ENCODE peak calls at places on chromosomes 6 and 20, in nine cellular contexts. Q is CD4-positive, alpha-beta T cell; X is nephron progenitor cell; A is IMR-90; P is cardiac muscle cell; L is AG10803; F is left lung; O is astrocyte of the spinal cord; V is PC-9. B is an unnamed sample.

GRCh38 chr20:10611357-10611756 is 62.4 kb downstream of the JAG1 start:
- DNase-seq in X (peak), O (peak), F (no peak), Q (no peak), P (peak), L (peak), A (peak), V (no peak), B (peak)

GRCh38 chr20:16810216-16810615 is 62.1 kb downstream of the OTOR start:
- DNase-seq in X (no peak), P (no peak), O (no peak), L (peak), F (no peak), V (peak), Q (no peak), A (no peak), B (no peak)

GRCh38 chr20:24018796-24019195 is 30.2 kb upstream of the GGTLC1 start:
- DNase-seq in X (no peak), P (no peak), V (peak), Q (no peak), O (no peak), F (no peak), A (no peak), L (no peak), B (no peak)

GRCh38 chr20:50285376-50286173 is 94.9 kb downstream of the CEBPB start:
- DNase-seq in A (peak), X (no peak), Q (no peak), L (peak), O (peak), F (peak), V (peak), P (peak), B (peak)

GRCh38 chr6:105317607-105318533 is 85.0 kb downstream of the PREP start:
- DNase-seq in Q (no peak), A (no peak), F (no peak), V (peak), L (no peak), P (no peak), X (no peak), O (no peak), B (no peak)

GRCh38 chr6:45640081-45640491 is 262.4 kb upstream of the SUPT3H start:
- DNase-seq in V (peak), P (peak), Q (no peak), O (peak), L (peak), X (no peak), A (peak), F (no peak), B (peak)

GRCh38 chr6:169940554-169941290 is 189.3 kb downstream of the ERMARD start:
- DNase-seq in P (no peak), F (no peak), L (no peak), X (peak), V (no peak), O (no peak), A (no peak), Q (no peak), B (peak)

GRCh38 chr6:57262491-57262890 is 40.4 kb upstream of the RAB23 start:
- DNase-seq in O (no peak), F (no peak), X (no peak), P (no peak), V (no peak), Q (no peak), L (peak), A (no peak), B (peak)

GRCh38 chr6:46735720-46736031 is 501 bp upstream of the PLA2G7 start:
- DNase-seq in P (no peak), X (no peak), A (no peak), V (no peak), O (no peak), F (no peak), Q (no peak), L (no peak), B (no peak)

GRCh38 chr6:84255641-84256040 is 28.2 kb upstream of the CEP162 start:
- DNase-seq in X (no peak), Q (no peak), P (no peak), O (no peak), A (no peak), F (no peak), V (no peak), L (no peak), B (no peak)

GRCh38 chr20:8148501-8148900 is 16.4 kb downstream of the PLCB1 start:
- DNase-seq in V (no peak), F (no peak), X (no peak), L (no peak), Q (no peak), A (peak), O (no peak), P (no peak), B (no peak)

GRCh38 chr6:111741177-111741952 is 131.9 kb downstream of the FYN start:
- DNase-seq in L (no peak), Q (no peak), P (no peak), V (no peak), F (no peak), X (no peak), A (no peak), O (no peak), B (no peak)

GRCh38 chr6:39425346-39426056 is 103.0 kb upstream of the KCNK16 start:
- DNase-seq in F (no peak), Q (no peak), L (no peak), O (no peak), P (peak), X (no peak), V (no peak), A (no peak), B (no peak)

GRCh38 chr6:57256541-57256940 is 34.4 kb upstream of the RAB23 start:
- DNase-seq in X (no peak), P (peak), F (no peak), Q (no peak), L (no peak), V (no peak), O (peak), A (peak), B (peak)

GRCh38 chr6:100599088-100599770 is 134.5 kb upstream of the SIM1 start:
- DNase-seq in L (no peak), A (no peak), O (no peak), F (no peak), P (no peak), V (no peak), X (no peak), Q (no peak), B (no peak)

GRCh38 chr20:46708172-46708860 is 1.1 kb upstream of the SLC2A10 start:
- DNase-seq in O (no peak), A (no peak), P (no peak), X (no peak), F (no peak), Q (no peak), V (peak), L (no peak), B (no peak)
- TF ChIP-seq CTCF in O (peak), A (no peak), P (peak), X (peak), F (no peak), Q (no peak), V (no peak), L (peak), B (no peak)

GRCh38 chr20:63284544-63284949 is 8.4 kb upstream of the COL20A1 start:
- DNase-seq in X (no peak), P (no peak), Q (no peak), O (no peak), A (no peak), L (no peak), V (no peak), F (peak), B (no peak)
- TF ChIP-seq CTCF in X (no peak), P (no peak), Q (no peak), O (no peak), A (no peak), L (no peak), V (no peak), F (no peak), B (no peak)

DNA sequence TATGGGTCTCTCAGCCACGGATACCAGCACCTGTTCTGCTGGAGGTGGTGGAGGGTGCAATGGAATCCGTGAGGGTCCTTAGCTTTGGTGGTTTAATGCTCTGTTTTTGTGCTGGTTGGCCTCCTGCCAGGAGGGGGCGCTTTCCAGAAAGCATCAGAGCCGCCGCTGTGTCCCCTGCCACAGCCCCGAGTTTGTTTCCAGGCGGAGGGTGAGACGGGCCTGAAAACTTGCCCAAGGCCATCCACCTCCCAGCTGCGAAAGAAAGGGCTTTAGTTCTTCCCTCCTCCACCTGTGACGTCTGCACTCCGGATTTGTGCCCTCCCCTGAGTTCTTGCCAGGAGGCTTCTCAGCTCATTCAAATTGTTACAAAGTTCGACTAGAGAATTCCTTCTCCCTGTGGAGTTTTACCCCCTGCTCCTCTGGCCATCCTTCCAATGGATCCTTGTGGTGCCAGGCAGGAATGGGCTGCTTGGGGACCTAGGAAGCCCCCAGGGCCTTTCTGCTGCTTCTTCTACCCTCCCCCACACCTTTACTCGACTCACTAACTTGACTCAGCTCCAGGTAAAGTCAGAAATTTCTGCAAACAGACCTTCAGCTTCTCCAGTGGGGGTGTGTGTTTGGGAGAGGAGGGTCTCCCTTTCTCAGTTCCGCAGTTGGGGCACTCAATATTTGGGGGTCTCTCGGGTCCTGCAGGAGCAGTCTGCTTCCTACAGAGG is 873.7 kb downstream of the KIF16B start:
- DNase-seq in X (no peak), Q (no peak), O (no peak), L (no peak), A (no peak), F (no peak), V (peak), P (no peak), B (no peak)
- TF ChIP-seq CTCF in X (no peak), Q (no peak), O (no peak), L (no peak), A (no peak), F (no peak), V (peak), P (no peak), B (no peak)

GRCh38 chr6:44620922-44621321 is 233.4 kb downstream of the CDC5L start:
- DNase-seq in A (no peak), L (no peak), P (no peak), O (no peak), Q (no peak), V (no peak), F (no peak), X (no peak), B (no peak)
- TF ChIP-seq CTCF in A (no peak), L (no peak), P (no peak), O (no peak), Q (no peak), V (no peak), F (no peak), X (no peak), B (no peak)

DNA sequence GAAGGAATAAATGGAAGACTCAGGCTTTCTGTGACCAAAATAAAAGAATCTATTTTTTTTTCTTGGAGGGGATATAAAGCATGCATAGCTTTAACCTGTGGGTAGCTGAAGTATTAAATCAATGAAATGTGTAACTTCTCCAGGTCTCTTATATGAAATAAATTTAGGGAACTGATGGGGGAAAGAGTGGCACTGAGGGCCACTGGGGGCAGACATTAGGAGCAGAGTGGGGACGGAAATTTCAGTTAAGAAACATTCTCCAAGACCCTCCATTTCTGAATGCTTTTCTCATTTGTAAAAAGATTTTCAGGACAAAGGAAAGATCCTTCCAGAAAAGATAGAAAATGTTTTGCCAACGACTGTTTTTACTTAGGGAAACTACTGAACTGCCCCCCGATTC is 131.0 kb downstream of the GPX5 start:
- DNase-seq in F (no peak), A (no peak), V (no peak), L (no peak), Q (no peak), X (no peak), O (no peak), P (no peak), B (no peak)
- TF ChIP-seq CTCF in F (no peak), A (no peak), V (no peak), L (no peak), Q (no peak), X (no peak), O (no peak), P (no peak), B (no peak)

GRCh38 chr6:123211777-123212545 is 215.9 kb downstream of the CLVS2 start:
- DNase-seq in V (peak), F (no peak), P (no peak), X (no peak), A (no peak), L (no peak), Q (no peak), O (no peak), B (no peak)
- TF ChIP-seq CTCF in V (no peak), F (no peak), P (no peak), X (no peak), A (no peak), L (no peak), Q (no peak), O (no peak), B (no peak)

DNA sequence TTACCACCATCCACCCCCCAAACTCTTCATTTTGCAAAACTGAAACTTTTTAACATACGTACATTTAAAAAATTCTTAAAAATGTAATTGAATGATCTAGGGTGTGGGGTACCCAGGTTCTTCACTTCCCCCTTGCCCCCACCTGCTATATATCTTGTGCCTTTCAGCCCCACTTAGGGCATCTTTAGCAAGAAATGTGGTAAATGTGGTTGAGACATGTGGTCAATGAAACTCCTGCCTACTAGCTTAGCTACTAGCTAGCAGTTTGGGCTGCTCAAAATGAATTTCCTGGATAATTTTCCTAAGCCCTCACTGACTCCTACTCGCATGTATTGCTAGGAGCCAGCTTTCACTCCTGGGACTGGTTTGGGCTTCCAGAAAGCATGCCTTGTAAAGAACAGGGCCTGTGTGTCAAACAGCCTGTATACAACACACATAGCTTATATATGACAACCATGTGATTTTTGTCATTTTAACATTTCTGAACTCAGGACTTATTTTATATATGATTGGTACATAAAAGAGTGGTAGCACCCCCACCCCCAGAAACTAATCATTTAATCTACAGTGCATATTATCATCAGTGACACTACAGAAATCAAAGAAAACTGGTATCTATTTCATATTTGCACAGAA is 257.2 kb downstream of the ATXN1 start:
- DNase-seq in A (no peak), X (no peak), P (no peak), Q (no peak), O (no peak), F (no peak), V (no peak), L (peak), B (no peak)
- TF ChIP-seq CTCF in A (no peak), X (no peak), P (no peak), Q (no peak), O (no peak), F (no peak), V (no peak), L (no peak), B (no peak)

B was measured in fibroblast of villous mesenchyme.